ENCODE peak calls at places on chromosomes 3 and 15, in seven cellular contexts. B, U, V, D, M, I and G are unnamed samples.

GRCh38 chr3:119831941-119832371 is 50.1 kb downstream of the NR1I2 start:
- DNase-seq in B (no peak), U (no peak), V (peak), D (no peak), M (no peak), I (no peak), G (no peak)

GRCh38 chr3:52225452-52226228 is at the start of gene TLR9:
- DNase-seq in B (no peak), U (peak), V (no peak), D (no peak), M (no peak), I (peak), G (no peak)

GRCh38 chr15:99122831-99123705 is 18.2 kb downstream of the SYNM start:
- DNase-seq in B (no peak), U (no peak), V (no peak), D (no peak), M (no peak), I (no peak), G (no peak)

GRCh38 chr3:149055575-149055974 is 30.8 kb downstream of the HLTF start:
- DNase-seq in B (no peak), U (no peak), V (no peak), D (no peak), M (no peak), I (no peak), G (no peak)

GRCh38 chr3:50124363-50125226 is 30.5 kb upstream of the SEMA3F start:
- DNase-seq in B (no peak), U (peak), V (no peak), D (no peak), M (no peak), I (no peak), G (no peak)

GRCh38 chr3:172125963-172126403 is 86.6 kb downstream of the FNDC3B start:
- DNase-seq in B (peak), U (no peak), V (peak), D (peak), M (no peak), I (no peak), G (no peak)

GRCh38 chr15:99267957-99268356 is 16.7 kb downstream of the LRRC28 start:
- DNase-seq in B (no peak), U (no peak), V (no peak), D (no peak), M (no peak), I (no peak), G (no peak)

GRCh38 chr3:12798559-12799179 is 2.2 kb downstream of the CAND2 start:
- DNase-seq in B (peak), U (no peak), V (no peak), D (no peak), M (no peak), I (no peak), G (no peak)

GRCh38 chr15:40445411-40446055 is 4.8 kb downstream of the BAHD1 start:
- DNase-seq in B (no peak), U (no peak), V (peak), D (no peak), M (no peak), I (no peak), G (no peak)

GRCh38 chr15:67225336-67225735 is 29.1 kb downstream of the AAGAB start:
- DNase-seq in B (no peak), U (no peak), V (peak), D (no peak), M (no peak), I (no peak), G (no peak)

GRCh38 chr15:60074181-60074885 is 70.2 kb downstream of the FOXB1 start:
- DNase-seq in B (no peak), U (no peak), V (no peak), D (no peak), M (peak), I (no peak), G (peak)

GRCh38 chr3:66376568-66376967 is 124.3 kb downstream of the LRIG1 start:
- DNase-seq in B (no peak), U (no peak), V (peak), D (peak), M (no peak), I (no peak), G (no peak)

GRCh38 chr15:66598095-66598815 is 32.5 kb upstream of the LCTL start:
- DNase-seq in B (no peak), U (no peak), V (no peak), D (no peak), M (no peak), I (no peak), G (no peak)

GRCh38 chr15:68348064-68348463 is 70.5 kb downstream of the FEM1B start:
- DNase-seq in B (no peak), U (no peak), V (no peak), D (no peak), M (no peak), I (no peak), G (no peak)

GRCh38 chr3:99900248-99900647 is 82.6 kb downstream of the CMSS1 start:
- DNase-seq in B (no peak), U (no peak), V (no peak), D (no peak), M (no peak), I (no peak), G (no peak)

GRCh38 chr15:71790081-71790480 is 20.3 kb upstream of the NR2E3 start:
- DNase-seq in B (no peak), U (no peak), V (no peak), D (no peak), M (no peak), I (no peak), G (no peak)

GRCh38 chr3:136657526-136657925 is 94.7 kb downstream of the STAG1 start:
- DNase-seq in B (no peak), U (no peak), V (no peak), D (no peak), M (no peak), I (no peak), G (no peak)

GRCh38 chr3:126914226-126914625 is 68.7 kb upstream of the PLXNA1 start:
- DNase-seq in B (no peak), U (no peak), V (no peak), D (no peak), M (peak), I (no peak), G (no peak)